ENCODE peak calls at places on chromosomes 1 and 21, in six cellular contexts. D is immature natural killer cell, Z is tibial nerve, S is PC-9, M is colonic mucosa, L is OCI-LY7. U is an unnamed sample.

GRCh38 chr21:45499201-45499750 is 43.0 kb downstream of the SLC19A1 start:
- DNase-seq in S (no peak), Z (no peak), D (no peak), M (no peak), L (no peak), U (no peak)

GRCh38 chr1:202149566-202149965 is 5.0 kb upstream of the ARL8A start:
- DNase-seq in M (no peak), L (no peak), Z (no peak), D (no peak), S (no peak), U (no peak)

GRCh38 chr1:226512076-226512728 is 36.4 kb upstream of the STUM start:
- DNase-seq in M (no peak), Z (no peak), D (no peak), L (no peak), S (peak; percentile 49), U (peak; percentile 25)

GRCh38 chr1:188988589-188988988 is 1489.1 kb downstream of the BRINP3 start:
- DNase-seq in Z (no peak), M (no peak), S (no peak), L (no peak), D (no peak), U (no peak)

GRCh38 chr1:89904219-89904980 is 83.6 kb downstream of the LRRC8D start:
- DNase-seq in D (no peak), S (no peak), M (no peak), Z (no peak), L (no peak), U (no peak)

GRCh38 chr1:27637052-27637451 is 2.1 kb upstream of the FGR start:
- DNase-seq in M (no peak), Z (no peak), L (no peak), S (no peak), D (no peak), U (no peak)

GRCh38 chr21:37505963-37506362 is 139.4 kb downstream of the DYRK1A start:
- DNase-seq in L (no peak), D (no peak), S (no peak), M (no peak), Z (no peak), U (no peak)

GRCh38 chr21:31459457-31459856 is 115.4 kb upstream of the TIAM1 start:
- DNase-seq in L (no peak), Z (no peak), M (no peak), D (no peak), S (no peak), U (no peak)

GRCh38 chr21:42521805-42522204 is 8.2 kb downstream of the SLC37A1 start:
- DNase-seq in Z (no peak), D (no peak), M (no peak), L (no peak), S (no peak), U (no peak)

GRCh38 chr1:206579747-206580437 is 32.4 kb downstream of the EIF2D start:
- DNase-seq in Z (peak; percentile 49), D (peak; percentile 93), L (peak; percentile 83), M (peak; percentile 69), S (peak; percentile 52), U (no peak)

GRCh38 chr1:226525750-226526149 is 22.8 kb upstream of the STUM start:
- DNase-seq in D (no peak), Z (peak; percentile 54), M (peak; percentile 17), S (no peak), L (no peak), U (no peak)

GRCh38 chr1:104380003-104380402 is 630.3 kb downstream of the AMY1C start:
- DNase-seq in Z (no peak), L (no peak), D (no peak), M (no peak), S (no peak), U (no peak)

GRCh38 chr1:16727190-16728111 is 12.9 kb upstream of the RNU1-4 start:
- DNase-seq in Z (peak; percentile 17), D (peak; percentile 34), M (peak; percentile 27), S (peak; percentile 71), L (peak; percentile 53), U (peak; percentile 84)